ENCODE peak calls at places on chromosomes 2 and 18, in four cellular contexts. One of them, this sample, is unnamed.

GRCh38 chr18:50432915-50433314 is 58.1 kb downstream of the SKA1 start:
- DNase-seq in OCI-LY7: no peak
- DNase-seq in AG10803: no peak
- DNase-seq in choroid plexus epithelial cell: no peak
- DNase-seq in this sample: no peak

GRCh38 chr2:42459296-42459695 is 34.5 kb downstream of the KCNG3 start:
- DNase-seq in choroid plexus epithelial cell: no peak
- DNase-seq in AG10803: no peak
- DNase-seq in OCI-LY7: no peak
- DNase-seq in this sample: no peak

GRCh38 chr2:223797811-223798721 is 39.3 kb downstream of the AP1S3 start:
- DNase-seq in OCI-LY7: peak
- DNase-seq in AG10803: peak
- DNase-seq in choroid plexus epithelial cell: peak
- DNase-seq in this sample: peak

GRCh38 chr2:161946489-161947107 is 127.4 kb downstream of the DPP4 start:
- DNase-seq in OCI-LY7: peak
- DNase-seq in choroid plexus epithelial cell: peak
- DNase-seq in AG10803: peak
- DNase-seq in this sample: peak

GRCh38 chr2:119476301-119477117 is 44.9 kb downstream of the TMEM37 start:
- DNase-seq in choroid plexus epithelial cell: peak
- DNase-seq in AG10803: peak
- DNase-seq in OCI-LY7: peak
- DNase-seq in this sample: peak

GRCh38 chr2:181138816-181139215 is 158.4 kb downstream of the UBE2E3 start:
- DNase-seq in choroid plexus epithelial cell: peak
- DNase-seq in OCI-LY7: no peak
- DNase-seq in AG10803: no peak
- DNase-seq in this sample: no peak

GRCh38 chr2:173550143-173550542 is 195.5 kb downstream of the CDCA7 start:
- DNase-seq in choroid plexus epithelial cell: peak
- DNase-seq in OCI-LY7: no peak
- DNase-seq in AG10803: peak
- DNase-seq in this sample: no peak

GRCh38 chr2:100978582-100979051 is 23.5 kb upstream of the RPL31 start:
- DNase-seq in OCI-LY7: peak
- DNase-seq in AG10803: peak
- DNase-seq in choroid plexus epithelial cell: no peak
- DNase-seq in this sample: no peak

GRCh38 chr2:118489712-118490255 is 357.7 kb downstream of the EN1 start:
- DNase-seq in OCI-LY7: no peak
- DNase-seq in AG10803: no peak
- DNase-seq in choroid plexus epithelial cell: no peak
- DNase-seq in this sample: no peak

GRCh38 chr2:207765960-207766582 is 3.6 kb downstream of the FZD5 start:
- DNase-seq in choroid plexus epithelial cell: no peak
- DNase-seq in AG10803: no peak
- DNase-seq in OCI-LY7: no peak
- DNase-seq in this sample: no peak

GRCh38 chr2:54603796-54604195 is 119.7 kb upstream of the EML6 start:
- DNase-seq in OCI-LY7: no peak
- DNase-seq in choroid plexus epithelial cell: no peak
- DNase-seq in AG10803: no peak
- DNase-seq in this sample: no peak

GRCh38 chr2:54608224-54608623 is 115.2 kb upstream of the EML6 start:
- DNase-seq in OCI-LY7: no peak
- DNase-seq in choroid plexus epithelial cell: no peak
- DNase-seq in AG10803: no peak
- DNase-seq in this sample: no peak

GRCh38 chr2:54604771-54605350 is 118.6 kb upstream of the EML6 start:
- DNase-seq in AG10803: no peak
- DNase-seq in OCI-LY7: no peak
- DNase-seq in choroid plexus epithelial cell: no peak
- DNase-seq in this sample: no peak

GRCh38 chr2:54605836-54606235 is 117.6 kb upstream of the EML6 start:
- DNase-seq in AG10803: peak
- DNase-seq in choroid plexus epithelial cell: peak
- DNase-seq in OCI-LY7: no peak
- DNase-seq in this sample: no peak

DNA sequence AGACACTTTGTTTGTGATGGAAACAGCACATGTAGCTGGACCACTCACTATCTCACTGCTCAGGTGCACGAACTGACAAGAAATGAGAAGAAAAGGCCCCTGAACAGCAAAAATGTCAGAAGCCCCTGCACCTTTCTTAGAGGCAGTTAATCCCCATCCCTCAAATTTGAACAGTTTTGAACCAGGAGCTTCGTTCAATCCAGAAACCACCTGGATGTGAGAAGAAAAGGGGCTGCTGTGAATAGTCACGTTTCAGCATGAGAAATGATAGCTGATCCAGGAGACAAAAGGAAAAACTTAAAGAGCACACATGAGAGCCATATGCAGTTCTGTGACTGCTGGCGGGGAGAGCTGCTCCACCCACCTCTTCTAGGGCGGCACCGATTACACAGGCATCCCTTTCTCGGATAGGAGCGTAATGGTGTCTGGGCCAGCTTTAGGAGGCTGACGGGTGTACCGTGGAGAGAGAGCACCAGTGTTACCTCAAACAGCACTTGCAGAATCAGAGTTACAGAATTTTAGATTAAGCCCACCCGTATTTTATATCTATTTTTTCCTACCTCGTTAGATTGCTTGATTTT is 117.0 kb upstream of the EML6 start:
- DNase-seq in OCI-LY7: no peak
- DNase-seq in choroid plexus epithelial cell: no peak
- DNase-seq in AG10803: peak
- DNase-seq in this sample: no peak
- TF ChIP-seq CTCF in OCI-LY7: no peak
- TF ChIP-seq CTCF in choroid plexus epithelial cell: no peak
- TF ChIP-seq CTCF in AG10803: no peak
- TF ChIP-seq CTCF in this sample: no peak

GRCh38 chr2:53964237-53964952 is 6.4 kb downstream of the PSME4 start:
- DNase-seq in choroid plexus epithelial cell: peak
- DNase-seq in AG10803: no peak
- DNase-seq in OCI-LY7: no peak
- DNase-seq in this sample: no peak
- H3K4me3 ChIP-seq in choroid plexus epithelial cell: no peak
- H3K4me3 ChIP-seq in AG10803: no peak
- H3K4me3 ChIP-seq in OCI-LY7: peak
- H3K4me3 ChIP-seq in this sample: no peak

GRCh38 chr2:99565227-99565626 is 75.4 kb upstream of the REV1 start:
- DNase-seq in choroid plexus epithelial cell: no peak
- DNase-seq in AG10803: no peak
- DNase-seq in OCI-LY7: no peak
- DNase-seq in this sample: no peak

GRCh38 chr2:99571609-99572344 is 82.0 kb upstream of the REV1 start:
- DNase-seq in choroid plexus epithelial cell: no peak
- DNase-seq in AG10803: peak
- DNase-seq in OCI-LY7: no peak
- DNase-seq in this sample: no peak

GRCh38 chr2:99572798-99573197 is 83.0 kb upstream of the REV1 start:
- DNase-seq in choroid plexus epithelial cell: no peak
- DNase-seq in AG10803: no peak
- DNase-seq in OCI-LY7: no peak
- DNase-seq in this sample: no peak

GRCh38 chr2:99572380-99572779 is 82.6 kb upstream of the REV1 start:
- DNase-seq in choroid plexus epithelial cell: peak
- DNase-seq in AG10803: peak
- DNase-seq in OCI-LY7: no peak
- DNase-seq in this sample: no peak

GRCh38 chr2:99569393-99569792 is 79.6 kb upstream of the REV1 start:
- DNase-seq in AG10803: no peak
- DNase-seq in OCI-LY7: no peak
- DNase-seq in choroid plexus epithelial cell: no peak
- DNase-seq in this sample: no peak
- TF ChIP-seq CTCF in AG10803: no peak
- TF ChIP-seq CTCF in OCI-LY7: no peak
- TF ChIP-seq CTCF in choroid plexus epithelial cell: no peak
- TF ChIP-seq CTCF in this sample: no peak

DNA sequence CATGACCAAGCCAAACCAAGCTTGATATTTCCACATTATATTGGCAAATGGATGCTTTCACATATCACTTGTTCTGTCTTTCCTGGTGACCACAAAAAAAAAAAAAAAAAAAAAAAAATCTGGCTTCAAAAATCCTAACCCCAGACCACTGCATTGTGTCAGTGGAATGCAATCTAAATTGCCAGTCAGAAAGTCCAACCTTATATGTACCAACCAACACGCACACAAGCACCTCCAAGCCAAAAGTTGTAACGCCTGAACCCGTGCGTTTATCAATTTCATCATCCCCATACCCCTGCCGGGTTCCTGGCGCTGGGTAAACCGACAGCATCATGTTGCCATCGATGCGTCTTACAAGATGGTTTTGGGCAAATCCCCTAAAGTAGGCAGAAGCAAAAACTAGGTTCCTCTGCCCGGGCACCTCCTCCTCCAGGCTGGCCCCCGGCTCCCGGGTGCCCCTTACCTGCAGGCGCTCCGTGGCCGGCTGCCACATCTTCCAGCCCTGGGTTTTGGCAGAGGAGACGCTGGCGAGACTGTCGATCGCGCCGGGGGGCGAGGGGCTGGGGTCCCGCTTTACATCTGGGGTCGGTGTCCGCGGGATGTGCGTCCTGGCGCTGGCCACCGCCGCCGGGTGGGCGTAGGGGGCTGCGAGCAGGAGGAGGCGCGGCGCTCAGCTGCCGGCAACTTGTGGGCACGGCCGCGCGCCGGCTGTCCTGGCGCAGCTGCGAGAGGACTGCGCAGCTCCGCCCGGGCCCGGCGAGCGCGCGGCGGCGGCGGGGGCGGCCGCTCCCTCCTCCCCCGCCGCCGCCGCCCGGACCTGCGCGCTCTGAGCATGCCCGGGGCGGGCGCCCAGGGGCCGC is at the start of gene PID1:
- DNase-seq in choroid plexus epithelial cell: peak
- DNase-seq in AG10803: peak
- DNase-seq in OCI-LY7: no peak
- DNase-seq in this sample: no peak
- H3K4me3 ChIP-seq in choroid plexus epithelial cell: peak
- H3K4me3 ChIP-seq in AG10803: peak
- H3K4me3 ChIP-seq in OCI-LY7: no peak
- H3K4me3 ChIP-seq in this sample: no peak

GRCh38 chr2:202127793-202128215 is 54.7 kb downstream of the KIAA2012 start:
- DNase-seq in choroid plexus epithelial cell: no peak
- DNase-seq in OCI-LY7: no peak
- DNase-seq in AG10803: no peak
- DNase-seq in this sample: no peak
- TF ChIP-seq CTCF in choroid plexus epithelial cell: no peak
- TF ChIP-seq CTCF in OCI-LY7: no peak
- TF ChIP-seq CTCF in AG10803: no peak
- TF ChIP-seq CTCF in this sample: no peak